ENCODE peak calls at places on chromosomes 5 and 9, in seven cellular contexts. H, P, S, W, I, U and N are unnamed samples. For H3K4me1, the result is how much of the 10 kb centered on the place peaks cover.

GRCh38 chr9:112618385-112619001 is 99.4 kb downstream of the INIP start:
- DNase-seq in H (no peak), P (no peak), S (no peak), W (no peak), I (no peak), U (no peak), N (no peak)

GRCh38 chr9:125529589-125530515 is 177.2 kb downstream of the MAPKAP1 start:
- DNase-seq in H (peak), P (no peak), S (no peak), W (no peak), I (no peak), U (no peak), N (no peak)

GRCh38 chr5:111099058-111099778 is 7.1 kb downstream of the WDR36 start:
- DNase-seq in H (no peak), P (no peak), S (no peak), W (peak), I (no peak), U (no peak), N (no peak)

GRCh38 chr5:39020465-39020864 is 53.7 kb downstream of the RICTOR start:
- DNase-seq in H (no peak), P (no peak), S (no peak), W (no peak), I (no peak), U (no peak), N (no peak)

GRCh38 chr9:109956811-109957440 is 176.9 kb downstream of the PALM2AKAP2 start:
- DNase-seq in H (no peak), P (no peak), S (no peak), W (peak), I (no peak), U (no peak), N (peak)

GRCh38 chr5:83488271-83488670 is 16.7 kb downstream of the VCAN start:
- DNase-seq in H (no peak), P (no peak), S (no peak), W (peak), I (no peak), U (no peak), N (no peak)

GRCh38 chr9:24698864-24699518 is 153.3 kb upstream of the IZUMO3 start:
- DNase-seq in H (no peak), P (no peak), S (no peak), W (no peak), I (no peak), U (no peak), N (no peak)

GRCh38 chr9:89095755-89096154 is 82.9 kb downstream of the SHC3 start:
- DNase-seq in H (no peak), P (no peak), S (no peak), W (peak), I (no peak), U (no peak), N (no peak)

GRCh38 chr5:115343855-115344254 is 47.4 kb upstream of the CCDC112 start:
- DNase-seq in H (no peak), P (no peak), S (no peak), W (peak), I (no peak), U (no peak), N (no peak)

GRCh38 chr5:16902846-16903245 is 33.2 kb downstream of the MYO10 start:
- DNase-seq in H (no peak), P (no peak), S (no peak), W (no peak), I (no peak), U (no peak), N (no peak)

GRCh38 chr9:16343249-16344237 is 526.9 kb downstream of the BNC2 start:
- DNase-seq in H (no peak), P (peak), S (no peak), W (no peak), I (no peak), U (no peak), N (no peak)

GRCh38 chr5:140303987-140304386 is 1.1 kb upstream of the PFDN1 start:
- DNase-seq in H (no peak), P (no peak), S (no peak), W (no peak), I (no peak), U (no peak), N (no peak)

GRCh38 chr9:112013261-112013660 is 116.6 kb downstream of the UGCG start:
- DNase-seq in H (no peak), P (no peak), S (no peak), W (no peak), I (no peak), U (no peak), N (no peak)

GRCh38 chr9:131394464-131395026 is 659 bp downstream of the PRRC2B start:
- DNase-seq in H (no peak), P (peak), S (peak), W (no peak), I (peak), U (peak), N (no peak)
- TF ChIP-seq POLR2A in H (peak), P (no peak), S (no peak), W (no peak), I (peak), U (no peak), N (no peak)

DNA sequence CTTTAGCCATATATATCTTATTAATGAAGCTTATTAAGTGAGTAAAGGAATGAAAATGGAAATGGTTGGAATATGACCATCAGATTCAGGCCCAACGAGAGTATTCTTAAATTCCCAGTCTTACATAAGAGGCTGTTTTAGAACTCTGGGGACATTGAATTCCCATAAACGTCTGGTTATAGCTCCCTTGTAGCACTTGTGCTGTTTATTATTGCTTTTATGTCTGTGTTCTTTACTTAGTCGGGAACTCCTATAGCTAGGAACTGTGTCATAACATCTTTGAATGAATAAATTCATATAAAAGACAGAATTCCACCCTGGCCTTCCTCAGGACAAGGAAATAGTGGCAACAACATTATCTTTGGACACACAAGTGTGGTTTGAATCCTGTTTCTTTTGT is 58.4 kb downstream of the SH3GL2 start:
- DNase-seq in H (no peak), P (no peak), S (no peak), W (no peak), I (no peak), U (no peak), N (no peak)
- H3K4me1 ChIP-seq in H (under half), P (under half), S (under half), W (under half), I (under half), U (under half), N (under half)

GRCh38 chr5:395921-396714 is 46.9 kb upstream of the EXOC3 start:
- DNase-seq in H (no peak), P (no peak), S (no peak), W (no peak), I (no peak), U (no peak), N (peak)
- TF ChIP-seq POLR2A in H (no peak), P (no peak), S (no peak), W (peak), I (no peak), U (no peak), N (no peak)

GRCh38 chr5:172648755-172649154 is 7.7 kb downstream of the NEURL1B start:
- DNase-seq in H (no peak), P (no peak), S (no peak), W (no peak), I (no peak), U (no peak), N (no peak)

GRCh38 chr5:172648008-172648359 is 6.9 kb downstream of the NEURL1B start:
- DNase-seq in H (no peak), P (no peak), S (no peak), W (no peak), I (no peak), U (no peak), N (no peak)

GRCh38 chr5:172645271-172645670 is 4.2 kb downstream of the NEURL1B start:
- DNase-seq in H (no peak), P (no peak), S (no peak), W (no peak), I (no peak), U (no peak), N (no peak)

GRCh38 chr5:172647341-172648007 is 6.4 kb downstream of the NEURL1B start:
- DNase-seq in H (no peak), P (no peak), S (no peak), W (no peak), I (no peak), U (peak), N (no peak)

GRCh38 chr5:172646716-172647285 is 5.7 kb downstream of the NEURL1B start:
- DNase-seq in H (no peak), P (no peak), S (peak), W (peak), I (no peak), U (peak), N (no peak)
- H3K4me1 ChIP-seq in H (under half), P (under half), S (under half), W (under half), I (under half), U (half or more), N (under half)